ENCODE peak calls at places on chromosomes 6 and 20, in four cellular contexts. H is NCI-H1092, X is stomach, C is DMS53. P is an unnamed sample.
A peak's percentile ranks its signal among the peaks of the same experiment; 100 is the strongest.

GRCh38 chr20:58481541-58482021 is 33.6 kb downstream of the APCDD1L start:
- DNase-seq in C (peak; percentile 8), H (peak; percentile 7), X (peak; percentile 42), P (no peak)

GRCh38 chr6:3041606-3042005 is 26.7 kb upstream of the RIPK1 start:
- DNase-seq in X (no peak), C (no peak), H (no peak), P (no peak)

GRCh38 chr6:41960026-41960425 is 18.4 kb upstream of the CCND3 start:
- DNase-seq in H (no peak), C (no peak), X (no peak), P (no peak)

GRCh38 chr6:34237722-34238506 is 1.2 kb downstream of the HMGA1 start:
- DNase-seq in C (peak; percentile 72), X (no peak), H (peak; percentile 29), P (no peak)

GRCh38 chr6:133241088-133241900 is at the start of gene EYA4:
- DNase-seq in H (peak; percentile 39), X (no peak), C (peak; percentile 76), P (no peak)

GRCh38 chr20:32506721-32507120 is 78.4 kb downstream of the NOL4L start:
- DNase-seq in X (no peak), C (no peak), H (peak; percentile 33), P (no peak)

GRCh38 chr6:125793280-125793679 is 2.5 kb downstream of the NCOA7 start:
- DNase-seq in C (no peak), H (no peak), X (no peak), P (no peak)

GRCh38 chr6:4134841-4135664 is at the start of gene ECI2:
- DNase-seq in C (peak; percentile 91), H (peak; percentile 30), X (peak; percentile 65), P (no peak)

GRCh38 chr20:59004493-59004762 is 2.6 kb downstream of the CTSZ start:
- DNase-seq in H (no peak), C (no peak), X (peak; percentile 61), P (no peak)

GRCh38 chr20:34539756-34540155 is 18.8 kb upstream of the MAP1LC3A start:
- DNase-seq in C (no peak), X (no peak), H (no peak), P (no peak)

GRCh38 chr20:47362361-47363219 is 6.1 kb upstream of the ZMYND8 start:
- DNase-seq in C (no peak), H (no peak), X (no peak), P (no peak)

GRCh38 chr20:59560588-59561227 is 43.6 kb upstream of the PHACTR3 start:
- DNase-seq in C (peak; percentile 41), H (no peak), X (no peak), P (no peak)

GRCh38 chr20:8646026-8646425 is 422.9 kb upstream of the PLCB4 start:
- DNase-seq in H (no peak), X (no peak), C (no peak), P (no peak)

GRCh38 chr6:31498748-31499147 is 803 bp downstream of the MICB start:
- DNase-seq in X (no peak), H (no peak), C (peak; percentile 67), P (peak; percentile 4)

GRCh38 chr6:130890531-130890950 is 63.3 kb downstream of the SMLR1 start:
- DNase-seq in X (no peak), C (no peak), H (no peak), P (no peak)

GRCh38 chr6:161480416-161481165 is 206.7 kb upstream of the AGPAT4 start:
- DNase-seq in H (no peak), X (no peak), C (no peak), P (no peak)

GRCh38 chr6:36862848-36863382 is 11.7 kb downstream of the PPIL1 start:
- DNase-seq in H (no peak), C (no peak), X (no peak), P (no peak)

GRCh38 chr20:11978496-11978895 is 60.8 kb downstream of the BTBD3 start:
- DNase-seq in C (no peak), X (no peak), H (no peak), P (no peak)

GRCh38 chr6:12163149-12163548 is 127.0 kb upstream of the EDN1 start:
- DNase-seq in H (no peak), C (no peak), X (no peak), P (no peak)

GRCh38 chr20:58246346-58246745 is 17.9 kb upstream of the ANKRD60 start:
- DNase-seq in X (no peak), C (peak; percentile 53), H (no peak), P (no peak)

GRCh38 chr6:28333047-28333446 is 2.9 kb downstream of the ZSCAN31 start:
- DNase-seq in H (no peak), X (no peak), C (no peak), P (no peak)

GRCh38 chr20:432677-433299 is 24.7 kb downstream of the RBCK1 start:
- DNase-seq in X (no peak), H (no peak), C (no peak), P (no peak)

GRCh38 chr20:51172558-51173428 is 149.9 kb upstream of the KCNG1 start:
- DNase-seq in H (no peak), X (no peak), C (no peak), P (no peak)

GRCh38 chr6:89221109-89221508 is 4.0 kb upstream of the GABRR1 start:
- DNase-seq in C (no peak), X (no peak), H (no peak), P (no peak)

GRCh38 chr20:58011947-58012610 is 216.4 kb downstream of the ANKRD60 start:
- DNase-seq in X (no peak), H (no peak), C (no peak), P (no peak)

GRCh38 chr20:51802170-51802745 is at the start of gene SALL4:
- DNase-seq in H (no peak), C (no peak), X (peak; percentile 25), P (no peak)

GRCh38 chr6:39892490-39893129 is 41.7 kb downstream of the MOCS1 start:
- DNase-seq in X (peak; percentile 74), H (peak; percentile 3), C (peak; percentile 75), P (no peak)

GRCh38 chr6:30213999-30214982 is 1.1 kb upstream of the TRIM26 start:
- DNase-seq in C (peak; percentile 93), X (peak; percentile 88), H (peak; percentile 29), P (peak; percentile 60)

GRCh38 chr6:7145269-7146078 is 37.7 kb downstream of the RREB1 start:
- DNase-seq in X (peak; percentile 56), C (peak; percentile 88), H (no peak), P (no peak)

GRCh38 chr6:165488624-165489295 is 174.3 kb downstream of the PDE10A start:
- DNase-seq in X (no peak), C (no peak), H (no peak), P (no peak)

GRCh38 chr20:47392015-47392720 is 35.7 kb upstream of the ZMYND8 start:
- DNase-seq in C (peak; percentile 64), X (peak; percentile 31), H (no peak), P (no peak)

GRCh38 chr6:159106627-159107241 is 61.9 kb upstream of the TAGAP start:
- DNase-seq in H (peak; percentile 52), X (peak; percentile 92), C (peak; percentile 78), P (peak; percentile 50)

GRCh38 chr20:63472159-63472811 is at the start of gene KCNQ2:
- DNase-seq in X (no peak), H (no peak), C (no peak), P (no peak)

GRCh38 chr6:159126590-159126989 is 42.6 kb upstream of the FNDC1 start:
- DNase-seq in C (no peak), X (no peak), H (no peak), P (peak; percentile 41)

GRCh38 chr6:116359835-116360234 is 10.9 kb upstream of the DSE start:
- DNase-seq in X (no peak), C (no peak), H (no peak), P (no peak)

GRCh38 chr20:51042064-51042463 is 19.2 kb upstream of the KCNG1 start:
- DNase-seq in X (no peak), C (no peak), H (no peak), P (no peak)

GRCh38 chr6:157906537-157907061 is 75.1 kb upstream of the SYNJ2 start:
- DNase-seq in C (no peak), H (no peak), X (no peak), P (no peak)